ENCODE peak calls at places on chromosomes 6 and 20, in four cellular contexts. L, V, Q and F are unnamed samples.

GRCh38 chr6:111105578-111105977 is 18.3 kb downstream of the SLC16A10 start:
- DNase-seq in L (no peak), V (peak; percentile 85), Q (peak; percentile 29), F (no peak)

GRCh38 chr20:52959125-52959524 is 13.0 kb upstream of the TSHZ2 start:
- DNase-seq in L (no peak), V (peak; percentile 8), Q (no peak), F (no peak)

GRCh38 chr6:16470502-16471221 is 232.3 kb downstream of the GMPR start:
- DNase-seq in L (no peak), V (no peak), Q (peak; percentile 17), F (no peak)

GRCh38 chr6:136562211-136562610 is 12.0 kb upstream of the MAP7 start:
- DNase-seq in L (no peak), V (no peak), Q (no peak), F (no peak)

GRCh38 chr20:24418731-24419130 is 50.7 kb upstream of the SYNDIG1 start:
- DNase-seq in L (no peak), V (no peak), Q (no peak), F (no peak)

GRCh38 chr6:113647158-113647889 is 209.8 kb upstream of the MARCKS start:
- DNase-seq in L (no peak), V (no peak), Q (no peak), F (no peak)

GRCh38 chr20:54458219-54458618 is 17.2 kb upstream of the DOK5 start:
- DNase-seq in L (no peak), V (no peak), Q (no peak), F (no peak)

GRCh38 chr20:62924567-62925419 is 1.5 kb downstream of the DIDO1 start:
- DNase-seq in L (no peak), V (peak; percentile 40), Q (peak; percentile 42), F (peak; percentile 39)

GRCh38 chr6:135600086-135600702 is 102.7 kb upstream of the AHI1 start:
- DNase-seq in L (no peak), V (no peak), Q (no peak), F (no peak)

GRCh38 chr6:169427856-169428255 is 174.2 kb upstream of the THBS2 start:
- DNase-seq in L (no peak), V (peak; percentile 40), Q (peak; percentile 65), F (no peak)

GRCh38 chr6:158703840-158704822 is 54.3 kb downstream of the SYTL3 start:
- DNase-seq in L (peak; percentile 64), V (peak; percentile 79), Q (peak; percentile 4), F (peak; percentile 63)

GRCh38 chr6:28566527-28567252 is 41.0 kb downstream of the GPX5 start:
- DNase-seq in L (no peak), V (no peak), Q (no peak), F (no peak)

GRCh38 chr20:35757098-35757705 is 14.6 kb upstream of the PHF20 start:
- DNase-seq in L (no peak), V (no peak), Q (no peak), F (no peak)

GRCh38 chr6:104689551-104690205 is 170.0 kb downstream of the HACE1 start:
- DNase-seq in L (no peak), V (no peak), Q (peak; percentile 31), F (no peak)

GRCh38 chr6:106396426-106397220 is 36.1 kb downstream of the CRYBG1 start:
- DNase-seq in L (no peak), V (no peak), Q (no peak), F (no peak)

GRCh38 chr6:128655978-128656498 is 135.6 kb upstream of the PTPRK start:
- DNase-seq in L (no peak), V (no peak), Q (peak; percentile 96), F (no peak)

GRCh38 chr6:116251568-116252384 is 2.1 kb downstream of the TSPYL4 start:
- DNase-seq in L (no peak), V (no peak), Q (peak; percentile 82), F (no peak)

GRCh38 chr20:34495928-34496327 is 20.3 kb upstream of the DYNLRB1 start:
- DNase-seq in L (no peak), V (no peak), Q (no peak), F (no peak)

GRCh38 chr6:129317931-129318820 is 391.8 kb downstream of the ARHGAP18 start:
- DNase-seq in L (no peak), V (no peak), Q (peak; percentile 44), F (no peak)

GRCh38 chr20:46268662-46269061 is 39.6 kb downstream of the CDH22 start:
- DNase-seq in L (no peak), V (no peak), Q (no peak), F (no peak)

GRCh38 chr20:5703542-5704215 is 46.5 kb upstream of the SHLD1 start:
- DNase-seq in L (no peak), V (no peak), Q (no peak), F (no peak)

GRCh38 chr6:13846841-13847240 is 32.5 kb upstream of the MCUR1 start:
- DNase-seq in L (no peak), V (no peak), Q (no peak), F (no peak)

GRCh38 chr20:19726126-19726525 is 31.9 kb upstream of the RIN2 start:
- DNase-seq in L (no peak), V (no peak), Q (peak; percentile 38), F (no peak)

GRCh38 chr20:59837623-59838394 is 95.6 kb downstream of the SYCP2 start:
- DNase-seq in L (no peak), V (no peak), Q (no peak), F (no peak)

GRCh38 chr6:30752164-30752927 is 8.0 kb upstream of the IER3 start:
- DNase-seq in L (peak; percentile 82), V (peak; percentile 86), Q (peak; percentile 100), F (no peak)

GRCh38 chr20:53750827-53751393 is 157.3 kb upstream of the ZNF217 start:
- DNase-seq in L (no peak), V (no peak), Q (peak; percentile 86), F (no peak)

GRCh38 chr20:56781108-56781739 is 152.1 kb downstream of the TFAP2C start:
- DNase-seq in L (no peak), V (no peak), Q (no peak), F (no peak)

GRCh38 chr6:111269401-111269970 is 182.2 kb downstream of the SLC16A10 start:
- DNase-seq in L (no peak), V (no peak), Q (peak; percentile 52), F (no peak)

GRCh38 chr6:7933794-7934193 is 23.2 kb upstream of the TXNDC5 start:
- DNase-seq in L (no peak), V (no peak), Q (no peak), F (no peak)

GRCh38 chr6:157273756-157274088 is 49.6 kb downstream of the TMEM242 start:
- DNase-seq in L (no peak), V (peak; percentile 12), Q (no peak), F (peak; percentile 55)

GRCh38 chr6:10510592-10511367 is 10.4 kb upstream of the GCNT2 start:
- DNase-seq in L (no peak), V (peak; percentile 77), Q (no peak), F (no peak)

GRCh38 chr6:43268348-43268685 is 25.0 kb downstream of the TTBK1 start:
- DNase-seq in L (no peak), V (peak; percentile 35), Q (no peak), F (no peak)

GRCh38 chr6:87925373-87926060 is 122.1 kb upstream of the SPACA1 start:
- DNase-seq in L (no peak), V (no peak), Q (no peak), F (no peak)

GRCh38 chr6:12174878-12175277 is 115.3 kb upstream of the EDN1 start:
- DNase-seq in L (no peak), V (no peak), Q (peak; percentile 16), F (no peak)

DNA sequence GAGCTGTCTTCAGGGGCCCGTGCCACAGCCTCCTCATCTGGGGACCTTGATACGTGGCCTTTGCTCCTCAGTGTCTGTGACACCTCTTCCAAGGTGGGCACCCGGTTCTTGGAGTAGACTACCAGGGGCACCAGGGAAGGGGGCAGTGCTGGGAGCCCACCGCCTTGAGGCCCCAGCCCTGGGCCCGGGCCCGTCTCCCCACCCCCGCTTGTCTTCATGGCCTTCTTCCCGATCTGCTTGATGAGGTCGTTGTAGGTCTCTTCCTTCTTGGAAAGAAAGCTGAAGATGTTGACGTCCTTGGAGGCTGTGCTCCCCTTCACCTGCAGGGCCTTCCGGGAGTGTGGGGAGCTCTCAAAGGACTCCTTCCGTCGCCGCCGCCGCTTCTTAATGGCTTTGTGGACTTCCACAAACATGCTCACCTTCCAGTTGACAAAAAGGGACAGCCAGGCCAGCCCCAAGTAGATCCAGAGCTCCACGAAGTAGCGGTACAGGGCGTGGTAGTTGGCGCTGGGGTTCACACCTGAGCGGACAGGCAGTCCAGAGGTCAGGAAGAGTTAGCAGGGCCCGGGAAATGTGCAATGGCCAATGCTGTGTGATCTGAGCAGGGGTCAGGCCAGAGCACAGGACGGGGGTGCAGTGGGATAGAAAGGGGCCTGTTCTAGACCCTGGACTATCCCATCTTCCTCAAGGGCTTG is 37.9 kb downstream of the KCNK5 start:
- DNase-seq in L (no peak), V (no peak), Q (no peak), F (no peak)
- H3K4me1 ChIP-seq in L (peaks cover 79% of the 10 kb centered on the region), V (peaks cover 27% of the 10 kb centered on the region), Q (no peaks in the 10 kb centered on the region), F (no peaks in the 10 kb centered on the region)

GRCh38 chr6:48691420-48691819 is 580.4 kb upstream of the PTCHD4 start:
- DNase-seq in L (no peak), V (no peak), Q (no peak), F (no peak)
- H3K9me3 ChIP-seq in L (no peaks in the 10 kb centered on the region), V (peaks cover 4% of the 10 kb centered on the region), Q (no peaks in the 10 kb centered on the region), F (peaks cover 12% of the 10 kb centered on the region)

GRCh38 chr6:145151624-145152023 is 583.7 kb downstream of the EPM2A start:
- DNase-seq in L (no peak), V (no peak), Q (peak; percentile 41), F (no peak)
- H3K27ac ChIP-seq in L (no peak overlapping the region), V (no peak overlapping the region), Q (no peak overlapping the region), F (no peak overlapping the region)

GRCh38 chr6:159759645-159760044 is 2.2 kb upstream of the ACAT2 start:
- DNase-seq in L (no peak), V (no peak), Q (no peak), F (no peak)

GRCh38 chr6:159756508-159756907 is 5.3 kb upstream of the ACAT2 start:
- DNase-seq in L (no peak), V (no peak), Q (no peak), F (no peak)

GRCh38 chr6:159761135-159761872 is 541 bp upstream of the ACAT2 start:
- DNase-seq in L (no peak), V (peak; percentile 14), Q (no peak), F (no peak)

GRCh38 chr6:159760602-159761057 is 1.2 kb upstream of the ACAT2 start:
- DNase-seq in L (no peak), V (no peak), Q (peak; percentile 77), F (no peak)

DNA sequence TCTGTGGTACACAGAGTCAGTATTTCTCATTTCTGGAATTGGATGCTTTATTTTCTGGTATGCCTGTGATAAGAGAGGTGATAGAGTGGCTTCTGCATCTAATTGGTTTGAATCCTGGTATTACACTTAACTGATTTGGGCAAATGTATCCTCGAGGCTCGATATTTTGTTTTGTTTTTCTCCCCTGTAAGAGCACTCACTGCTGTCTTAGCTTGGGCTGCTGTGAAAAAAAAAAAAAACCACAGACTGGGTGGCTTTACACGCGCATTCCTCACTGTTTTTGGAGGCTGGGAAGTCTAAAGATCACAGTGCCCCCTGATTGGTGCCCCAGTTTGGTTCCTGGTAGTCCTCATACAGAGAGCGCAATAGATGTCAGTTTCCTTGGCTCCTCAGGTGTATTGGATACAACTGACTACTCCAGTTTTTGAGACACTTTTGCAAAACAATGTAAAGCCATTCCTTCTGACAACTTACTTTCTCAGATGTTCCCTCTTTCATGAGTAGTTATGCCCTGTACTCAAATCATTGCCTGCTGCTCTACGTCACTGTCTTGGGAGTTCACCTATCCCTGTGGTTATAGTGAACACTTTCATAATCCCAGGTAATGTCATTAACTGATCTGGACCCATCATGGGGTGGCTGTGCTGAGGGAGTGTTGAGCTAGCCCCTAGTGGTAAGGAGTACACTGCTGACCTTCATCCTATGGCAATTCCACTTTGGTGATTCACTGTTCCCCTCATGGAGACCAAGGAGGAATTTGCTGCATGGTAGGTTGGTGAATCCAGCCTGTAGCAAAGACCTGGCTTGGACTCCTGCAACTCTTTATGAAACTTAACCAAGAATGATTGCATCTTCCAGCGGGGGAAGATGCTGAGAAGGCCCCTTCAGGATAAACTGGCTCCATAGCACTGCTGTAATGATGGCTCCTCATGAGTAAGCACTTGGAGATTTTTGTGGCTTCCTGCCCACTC is 3.5 kb upstream of the ACAT2 start:
- DNase-seq in L (no peak), V (no peak), Q (peak; percentile 72), F (no peak)
- H3K4me1 ChIP-seq in L (peaks cover 22% of the 10 kb centered on the region), V (peaks cover 20% of the 10 kb centered on the region), Q (peaks cover 41% of the 10 kb centered on the region), F (peaks cover 6% of the 10 kb centered on the region)